ENCODE peak calls at places on chromosomes 16 and 17, in six cellular contexts. N is NT2/D1, A is HCT116, Y is H1, W is K562, S is GM12878. J is an unnamed sample.
A peak's percentile ranks its signal among the peaks of the same experiment; 100 is the strongest.

GRCh38 chr17:3916825-3917224 is 560 bp upstream of the P2RX1 start:
- DNase-seq in N (no peak), A (no peak), Y (no peak), W (no peak), S (no peak), J (no peak)

GRCh38 chr16:87309912-87310485 is 7.2 kb downstream of the C16orf95 start:
- DNase-seq in N (no peak), A (no peak), Y (no peak), W (no peak), S (no peak), J (no peak)

GRCh38 chr17:2710075-2710803 is 1.3 kb downstream of the CLUH start:
- DNase-seq in N (no peak), A (no peak), Y (no peak), W (no peak), S (no peak), J (no peak)

GRCh38 chr17:62048262-62048661 is 16.8 kb downstream of the MED13 start:
- DNase-seq in N (no peak), A (no peak), Y (no peak), W (no peak), S (no peak), J (no peak)

GRCh38 chr17:66549312-66549705 is 246.9 kb downstream of the PRKCA start:
- DNase-seq in N (no peak), A (no peak), Y (no peak), W (no peak), S (no peak), J (no peak)

GRCh38 chr16:57627184-57627871 is 1.1 kb upstream of the ADGRG1 start:
- DNase-seq in N (peak; percentile 59), A (no peak), Y (no peak), W (no peak), S (no peak), J (peak; percentile 42)

GRCh38 chr17:28746611-28747045 is 2.8 kb downstream of the TRAF4 start:
- DNase-seq in N (no peak), A (no peak), Y (no peak), W (peak; percentile 33), S (no peak), J (no peak)

GRCh38 chr16:15482068-15482747 is 47.8 kb downstream of the BMERB1 start:
- DNase-seq in N (peak; percentile 55), A (peak; percentile 99), Y (peak; percentile 75), W (peak; percentile 47), S (no peak), J (peak; percentile 99)

GRCh38 chr17:75587718-75588545 is at the start of gene MYO15B:
- DNase-seq in N (no peak), A (no peak), Y (no peak), W (peak; percentile 43), S (no peak), J (no peak)

GRCh38 chr17:73278465-73279453 is 17.1 kb upstream of the CPSF4L start:
- DNase-seq in N (no peak), A (no peak), Y (no peak), W (no peak), S (no peak), J (no peak)
- TF ChIP-seq ZNF274 in N (no peak), A (no peak), Y (no peak), W (no peak), S (no peak), J (no peak)

GRCh38 chr16:28103516-28104170 is 40.1 kb upstream of the GSG1L start:
- DNase-seq in N (no peak), A (no peak), Y (no peak), W (no peak), S (no peak), J (no peak)
- TF ChIP-seq ZNF274 in N (no peak), A (no peak), Y (no peak), W (no peak), S (no peak), J (no peak)

GRCh38 chr17:7859028-7859427 is 1.2 kb downstream of the CYB5D1 start:
- DNase-seq in N (no peak), A (no peak), Y (no peak), W (no peak), S (no peak), J (no peak)

GRCh38 chr17:7864995-7865650 is 7.3 kb downstream of the CYB5D1 start:
- DNase-seq in N (no peak), A (no peak), Y (no peak), W (no peak), S (no peak), J (no peak)

GRCh38 chr17:7857724-7858486 is at the start of gene CYB5D1:
- DNase-seq in N (no peak), A (peak; percentile 94), Y (no peak), W (peak; percentile 60), S (no peak), J (peak; percentile 90)

GRCh38 chr17:7858487-7858832 is 657 bp downstream of the CYB5D1 start:
- DNase-seq in N (no peak), A (no peak), Y (no peak), W (peak; percentile 46), S (no peak), J (peak; percentile 52)

DNA sequence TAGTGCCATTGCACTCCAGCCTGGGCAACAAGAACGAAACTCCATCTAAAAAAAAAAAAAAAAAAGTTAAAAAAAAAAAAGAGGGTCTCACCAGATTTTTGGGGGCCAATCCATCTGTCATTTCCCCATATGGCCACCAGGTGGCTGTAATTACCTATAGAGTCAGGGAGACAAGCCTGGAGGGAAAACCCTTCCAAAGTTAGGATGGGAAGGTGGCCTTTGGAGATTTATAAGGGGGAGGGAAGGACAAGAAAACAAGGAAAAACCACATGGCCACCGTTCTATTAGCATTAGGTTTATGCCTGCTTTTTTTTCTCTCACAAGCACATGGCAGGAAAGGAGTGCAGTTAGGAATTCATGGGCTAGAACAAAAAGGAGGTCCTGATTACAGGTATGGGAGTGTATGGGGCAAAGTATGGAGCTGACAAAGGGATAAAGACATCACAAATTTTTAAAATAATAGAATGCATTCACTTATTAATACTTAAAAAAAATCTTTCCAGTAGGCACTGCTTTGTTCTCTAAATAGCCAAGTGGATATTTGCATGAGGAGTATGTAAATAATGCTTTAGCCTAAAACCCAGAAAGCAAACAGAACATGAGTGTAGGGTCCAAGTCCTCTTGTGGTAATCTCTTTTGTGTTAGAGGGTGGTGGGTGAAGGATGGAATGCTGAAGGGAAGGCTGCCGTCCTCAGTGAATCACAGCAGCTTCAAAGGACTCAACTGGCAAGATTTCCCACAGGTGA is 5.1 kb downstream of the CYB5D1 start:
- DNase-seq in N (no peak), A (no peak), Y (no peak), W (peak; percentile 45), S (no peak), J (peak; percentile 91)
- TF ChIP-seq ZNF274 in N (no peak), A (no peak), Y (no peak), W (no peak), S (no peak), J (no peak)

DNA sequence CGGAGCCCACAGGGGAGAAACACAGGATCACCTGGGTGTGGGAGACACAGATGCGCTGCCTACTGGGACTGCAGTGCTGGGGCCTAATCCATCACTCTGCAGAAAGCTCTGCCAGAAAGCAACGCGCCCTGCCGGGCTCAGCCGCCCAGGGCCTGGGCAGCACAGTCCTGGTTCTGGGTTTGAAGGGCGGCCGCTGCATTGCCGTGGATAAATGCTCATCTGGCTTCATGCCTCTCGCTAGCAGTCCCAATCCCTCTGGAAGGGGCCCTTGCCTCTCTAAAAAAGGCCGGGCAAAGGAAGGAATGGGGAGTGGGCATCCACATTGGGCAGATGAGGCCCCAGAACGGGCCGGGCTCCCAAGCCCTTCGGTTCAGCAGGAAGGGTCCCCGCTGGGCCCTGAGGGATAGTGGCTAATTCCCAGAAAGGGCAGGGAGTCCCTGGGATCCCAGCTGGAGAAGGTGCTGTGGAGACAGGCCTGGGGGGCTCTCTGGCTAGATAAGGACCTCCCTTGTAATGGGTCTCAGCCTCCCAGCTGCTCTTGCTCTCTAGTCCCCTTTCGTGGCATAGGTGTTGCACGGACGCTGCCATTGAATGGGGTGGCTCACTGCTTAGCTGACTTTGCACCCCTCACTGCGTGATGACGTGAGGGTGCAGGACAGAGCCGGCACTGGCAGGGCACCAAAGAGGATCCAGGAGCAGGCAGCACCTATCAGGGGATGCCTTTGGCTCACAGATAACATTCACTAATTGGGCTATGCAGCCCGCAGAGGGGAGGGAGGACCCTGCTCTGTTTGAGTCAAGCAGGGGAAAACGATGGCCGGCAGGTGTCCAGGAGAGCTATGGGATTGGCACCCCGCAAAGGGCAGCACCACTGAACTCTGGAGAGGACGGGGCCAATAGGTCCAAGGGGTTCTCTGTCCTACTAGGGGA is 88.6 kb downstream of the PGS1 start:
- DNase-seq in N (no peak), A (no peak), Y (no peak), W (no peak), S (no peak), J (no peak)
- TF ChIP-seq ZNF274 in N (no peak), A (no peak), Y (no peak), W (no peak), S (no peak), J (no peak)

DNA sequence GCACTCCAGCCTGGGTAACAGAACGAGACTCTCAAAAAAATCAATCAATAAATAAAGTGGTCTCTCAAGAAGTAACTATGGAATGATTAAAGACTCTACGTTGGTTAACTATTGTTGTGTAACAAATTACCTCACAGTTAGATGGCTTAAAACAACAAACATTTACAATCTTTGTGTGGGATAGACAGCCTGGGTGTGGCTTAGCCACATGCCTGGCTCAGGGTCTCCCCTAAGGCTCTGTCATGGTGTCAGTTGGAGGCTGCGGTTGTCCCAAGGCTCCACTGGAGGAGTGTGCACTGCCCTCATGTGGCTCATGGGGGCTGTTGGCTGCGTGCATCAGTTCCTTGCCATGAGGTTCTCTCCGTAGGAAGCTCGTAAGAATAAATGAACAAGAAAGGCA is 294.5 kb downstream of the SNX29 start:
- DNase-seq in N (peak; percentile 30), A (peak; percentile 12), Y (peak; percentile 31), W (peak; percentile 37), S (no peak), J (peak; percentile 52)
- TF ChIP-seq ZNF274 in N (no peak), A (no peak), Y (no peak), W (no peak), S (no peak), J (no peak)

GRCh38 chr17:42000399-42001076 is 16.7 kb downstream of the DNAJC7 start:
- DNase-seq in N (no peak), A (no peak), Y (no peak), W (no peak), S (no peak), J (no peak)

GRCh38 chr17:41998497-41998896 is 18.7 kb downstream of the DNAJC7 start:
- DNase-seq in N (no peak), A (no peak), Y (no peak), W (no peak), S (no peak), J (no peak)

GRCh38 chr17:42001729-42002128 is 15.5 kb downstream of the DNAJC7 start:
- DNase-seq in N (no peak), A (no peak), Y (no peak), W (no peak), S (no peak), J (no peak)

GRCh38 chr17:41992576-41992975 is 24.7 kb downstream of the DNAJC7 start:
- DNase-seq in N (no peak), A (no peak), Y (no peak), W (no peak), S (no peak), J (no peak)

GRCh38 chr17:41996855-41997164 is 20.4 kb downstream of the DNAJC7 start:
- DNase-seq in N (no peak), A (no peak), Y (no peak), W (no peak), S (no peak), J (no peak)
- TF ChIP-seq ZNF274 in N (no peak), A (no peak), Y (no peak), W (no peak), S (no peak), J (no peak)

GRCh38 chr16:47162670-47163420 is 19.1 kb upstream of the NETO2 start:
- DNase-seq in N (no peak), A (no peak), Y (no peak), W (no peak), S (no peak), J (no peak)
- TF ChIP-seq ZNF274 in N (no peak), A (no peak), Y (no peak), W (no peak), S (no peak), J (no peak)